ENCODE peak calls at places on chromosomes 11 and 22, in six cellular contexts. One of them, this sample, is unnamed.

GRCh38 chr11:88348870-88349269 is 11.3 kb upstream of the CTSC start:
- DNase-seq in activated gamma-delta T cell treated with Interleukin-2 at 50 U/mL for 16 hours: no peak
- DNase-seq in kidney: no peak
- DNase-seq in HCEC 1CT: peak; percentile 81
- DNase-seq in tibial artery: no peak
- DNase-seq in HEK293T: no peak
- DNase-seq in this sample: no peak

GRCh38 chr11:8041576-8041975 is 39.4 kb upstream of the TUB start:
- DNase-seq in activated gamma-delta T cell treated with Interleukin-2 at 50 U/mL for 16 hours: no peak
- DNase-seq in HCEC 1CT: no peak
- DNase-seq in HEK293T: no peak
- DNase-seq in kidney: peak; percentile 12
- DNase-seq in tibial artery: no peak
- DNase-seq in this sample: no peak

GRCh38 chr22:19448076-19448607 is 631 bp upstream of the C22orf39 start:
- DNase-seq in activated gamma-delta T cell treated with Interleukin-2 at 50 U/mL for 16 hours: peak; percentile 8
- DNase-seq in kidney: no peak
- DNase-seq in HCEC 1CT: no peak
- DNase-seq in HEK293T: peak; percentile 83
- DNase-seq in tibial artery: no peak
- DNase-seq in this sample: peak; percentile 31

GRCh38 chr11:57761301-57762234 is at the start of gene CTNND1:
- DNase-seq in activated gamma-delta T cell treated with Interleukin-2 at 50 U/mL for 16 hours: no peak
- DNase-seq in HEK293T: peak; percentile 91
- DNase-seq in kidney: peak; percentile 92
- DNase-seq in HCEC 1CT: peak; percentile 98
- DNase-seq in tibial artery: peak; percentile 89
- DNase-seq in this sample: peak; percentile 96

GRCh38 chr11:46253258-46254134 is 24.0 kb upstream of the CREB3L1 start:
- DNase-seq in HEK293T: no peak
- DNase-seq in activated gamma-delta T cell treated with Interleukin-2 at 50 U/mL for 16 hours: no peak
- DNase-seq in HCEC 1CT: no peak
- DNase-seq in tibial artery: no peak
- DNase-seq in kidney: no peak
- DNase-seq in this sample: no peak

GRCh38 chr11:43830928-43831440 is 49.6 kb upstream of the ALKBH3 start:
- DNase-seq in kidney: no peak
- DNase-seq in HCEC 1CT: peak; percentile 100
- DNase-seq in HEK293T: no peak
- DNase-seq in tibial artery: peak; percentile 23
- DNase-seq in activated gamma-delta T cell treated with Interleukin-2 at 50 U/mL for 16 hours: peak; percentile 3
- DNase-seq in this sample: peak; percentile 100

GRCh38 chr11:33802414-33802950 is 28.2 kb upstream of the FBXO3 start:
- DNase-seq in HEK293T: peak; percentile 79
- DNase-seq in HCEC 1CT: peak; percentile 79
- DNase-seq in kidney: peak; percentile 83
- DNase-seq in activated gamma-delta T cell treated with Interleukin-2 at 50 U/mL for 16 hours: no peak
- DNase-seq in tibial artery: peak; percentile 36
- DNase-seq in this sample: peak; percentile 94

GRCh38 chr11:75152651-75153553 is 2.0 kb downstream of the SLCO2B1 start:
- DNase-seq in HCEC 1CT: no peak
- DNase-seq in tibial artery: no peak
- DNase-seq in HEK293T: no peak
- DNase-seq in kidney: no peak
- DNase-seq in activated gamma-delta T cell treated with Interleukin-2 at 50 U/mL for 16 hours: no peak
- DNase-seq in this sample: no peak

GRCh38 chr11:78961186-78961782 is 386.6 kb upstream of the NARS2 start:
- DNase-seq in kidney: no peak
- DNase-seq in HEK293T: no peak
- DNase-seq in tibial artery: no peak
- DNase-seq in activated gamma-delta T cell treated with Interleukin-2 at 50 U/mL for 16 hours: no peak
- DNase-seq in HCEC 1CT: no peak
- DNase-seq in this sample: peak; percentile 38

GRCh38 chr11:45204761-45205160 is 58.3 kb downstream of the PRDM11 start:
- DNase-seq in activated gamma-delta T cell treated with Interleukin-2 at 50 U/mL for 16 hours: no peak
- DNase-seq in HCEC 1CT: no peak
- DNase-seq in tibial artery: no peak
- DNase-seq in kidney: no peak
- DNase-seq in HEK293T: peak; percentile 20
- DNase-seq in this sample: no peak

GRCh38 chr11:91299980-91300379 is 924.6 kb upstream of the FAT3 start:
- DNase-seq in kidney: no peak
- DNase-seq in HCEC 1CT: peak; percentile 58
- DNase-seq in tibial artery: no peak
- DNase-seq in HEK293T: no peak
- DNase-seq in activated gamma-delta T cell treated with Interleukin-2 at 50 U/mL for 16 hours: no peak
- DNase-seq in this sample: peak; percentile 73

GRCh38 chr11:2445107-2445947 is 519 bp downstream of the KCNQ1 start:
- DNase-seq in tibial artery: no peak
- DNase-seq in kidney: peak; percentile 73
- DNase-seq in HCEC 1CT: no peak
- DNase-seq in activated gamma-delta T cell treated with Interleukin-2 at 50 U/mL for 16 hours: no peak
- DNase-seq in HEK293T: peak; percentile 26
- DNase-seq in this sample: no peak

GRCh38 chr22:17172172-17172833 is 13.2 kb upstream of the HDHD5 start:
- DNase-seq in tibial artery: no peak
- DNase-seq in HCEC 1CT: no peak
- DNase-seq in activated gamma-delta T cell treated with Interleukin-2 at 50 U/mL for 16 hours: no peak
- DNase-seq in HEK293T: no peak
- DNase-seq in kidney: no peak
- DNase-seq in this sample: no peak

GRCh38 chr11:29781268-29781667 is 235.6 kb downstream of the KCNA4 start:
- DNase-seq in tibial artery: no peak
- DNase-seq in HEK293T: no peak
- DNase-seq in activated gamma-delta T cell treated with Interleukin-2 at 50 U/mL for 16 hours: no peak
- DNase-seq in HCEC 1CT: no peak
- DNase-seq in kidney: no peak
- DNase-seq in this sample: no peak

GRCh38 chr11:65381721-65382035 is 768 bp downstream of the SLC25A45 start:
- DNase-seq in HCEC 1CT: peak; percentile 39
- DNase-seq in activated gamma-delta T cell treated with Interleukin-2 at 50 U/mL for 16 hours: no peak
- DNase-seq in kidney: no peak
- DNase-seq in HEK293T: peak; percentile 21
- DNase-seq in tibial artery: peak; percentile 52
- DNase-seq in this sample: no peak

GRCh38 chr11:78567209-78567608 is 7.5 kb downstream of the NARS2 start:
- DNase-seq in kidney: no peak
- DNase-seq in activated gamma-delta T cell treated with Interleukin-2 at 50 U/mL for 16 hours: no peak
- DNase-seq in HEK293T: no peak
- DNase-seq in tibial artery: no peak
- DNase-seq in HCEC 1CT: peak; percentile 18
- DNase-seq in this sample: peak; percentile 61

GRCh38 chr11:73982595-73982989 is at the start of gene UCP2:
- DNase-seq in tibial artery: peak; percentile 81
- DNase-seq in kidney: peak; percentile 95
- DNase-seq in HEK293T: peak; percentile 88
- DNase-seq in activated gamma-delta T cell treated with Interleukin-2 at 50 U/mL for 16 hours: peak; percentile 77
- DNase-seq in HCEC 1CT: peak; percentile 77
- DNase-seq in this sample: no peak

GRCh38 chr11:97974798-97975498 is 1045.8 kb upstream of the CNTN5 start:
- DNase-seq in HEK293T: no peak
- DNase-seq in kidney: no peak
- DNase-seq in tibial artery: no peak
- DNase-seq in HCEC 1CT: no peak
- DNase-seq in activated gamma-delta T cell treated with Interleukin-2 at 50 U/mL for 16 hours: no peak
- DNase-seq in this sample: no peak

GRCh38 chr11:94183886-94184264 is 55.2 kb downstream of the PANX1 start:
- DNase-seq in activated gamma-delta T cell treated with Interleukin-2 at 50 U/mL for 16 hours: peak; percentile 7
- DNase-seq in HEK293T: peak; percentile 77
- DNase-seq in kidney: peak; percentile 85
- DNase-seq in tibial artery: peak; percentile 31
- DNase-seq in HCEC 1CT: peak; percentile 6
- DNase-seq in this sample: peak; percentile 45

GRCh38 chr22:48591286-48592065 is 1236.2 kb downstream of the BRD1 start:
- DNase-seq in HEK293T: no peak
- DNase-seq in kidney: peak; percentile 65
- DNase-seq in activated gamma-delta T cell treated with Interleukin-2 at 50 U/mL for 16 hours: no peak
- DNase-seq in tibial artery: no peak
- DNase-seq in HCEC 1CT: no peak
- DNase-seq in this sample: no peak

GRCh38 chr22:43777204-43777671 is 34.9 kb downstream of the EFCAB6 start:
- DNase-seq in tibial artery: no peak
- DNase-seq in kidney: no peak
- DNase-seq in HCEC 1CT: peak; percentile 32
- DNase-seq in activated gamma-delta T cell treated with Interleukin-2 at 50 U/mL for 16 hours: no peak
- DNase-seq in HEK293T: no peak
- DNase-seq in this sample: peak; percentile 36

GRCh38 chr11:69142894-69143293 is 12.8 kb upstream of the SMIM38 start:
- DNase-seq in activated gamma-delta T cell treated with Interleukin-2 at 50 U/mL for 16 hours: no peak
- DNase-seq in kidney: no peak
- DNase-seq in tibial artery: no peak
- DNase-seq in HEK293T: no peak
- DNase-seq in HCEC 1CT: no peak
- DNase-seq in this sample: no peak

GRCh38 chr11:17121981-17122380 is 44.5 kb upstream of the RPS13 start:
- DNase-seq in HEK293T: no peak
- DNase-seq in HCEC 1CT: no peak
- DNase-seq in tibial artery: no peak
- DNase-seq in activated gamma-delta T cell treated with Interleukin-2 at 50 U/mL for 16 hours: no peak
- DNase-seq in kidney: no peak
- DNase-seq in this sample: no peak

GRCh38 chr11:18365736-18366135 is 28.6 kb upstream of the LDHA start:
- DNase-seq in HEK293T: no peak
- DNase-seq in kidney: no peak
- DNase-seq in HCEC 1CT: no peak
- DNase-seq in tibial artery: no peak
- DNase-seq in activated gamma-delta T cell treated with Interleukin-2 at 50 U/mL for 16 hours: no peak
- DNase-seq in this sample: no peak

GRCh38 chr22:31490496-31490925 is 869 bp upstream of the EIF4ENIF1 start:
- DNase-seq in HCEC 1CT: peak; percentile 75
- DNase-seq in activated gamma-delta T cell treated with Interleukin-2 at 50 U/mL for 16 hours: peak; percentile 50
- DNase-seq in HEK293T: peak; percentile 60
- DNase-seq in kidney: no peak
- DNase-seq in tibial artery: peak; percentile 49
- DNase-seq in this sample: peak; percentile 71

GRCh38 chr11:114179234-114179941 is 116.8 kb upstream of the NNMT start:
- DNase-seq in activated gamma-delta T cell treated with Interleukin-2 at 50 U/mL for 16 hours: no peak
- DNase-seq in HCEC 1CT: peak; percentile 92
- DNase-seq in tibial artery: peak; percentile 96
- DNase-seq in kidney: peak; percentile 94
- DNase-seq in HEK293T: no peak
- DNase-seq in this sample: no peak

GRCh38 chr11:83676061-83676460 is 389.9 kb upstream of the CCDC90B start:
- DNase-seq in HCEC 1CT: no peak
- DNase-seq in activated gamma-delta T cell treated with Interleukin-2 at 50 U/mL for 16 hours: no peak
- DNase-seq in tibial artery: no peak
- DNase-seq in kidney: no peak
- DNase-seq in HEK293T: no peak
- DNase-seq in this sample: no peak

GRCh38 chr11:77377734-77378133 is 76.2 kb upstream of the GDPD4 start:
- DNase-seq in tibial artery: no peak
- DNase-seq in activated gamma-delta T cell treated with Interleukin-2 at 50 U/mL for 16 hours: no peak
- DNase-seq in HCEC 1CT: no peak
- DNase-seq in kidney: no peak
- DNase-seq in HEK293T: no peak
- DNase-seq in this sample: peak; percentile 79

GRCh38 chr11:2759228-2760195 is 59.7 kb upstream of the KCNQ1OT1 start:
- DNase-seq in kidney: peak; percentile 84
- DNase-seq in HEK293T: no peak
- DNase-seq in tibial artery: peak; percentile 10
- DNase-seq in activated gamma-delta T cell treated with Interleukin-2 at 50 U/mL for 16 hours: no peak
- DNase-seq in HCEC 1CT: no peak
- DNase-seq in this sample: no peak

GRCh38 chr11:19597194-19597593 is 115.4 kb upstream of the NAV2 start:
- DNase-seq in HEK293T: no peak
- DNase-seq in activated gamma-delta T cell treated with Interleukin-2 at 50 U/mL for 16 hours: no peak
- DNase-seq in kidney: no peak
- DNase-seq in HCEC 1CT: peak; percentile 59
- DNase-seq in tibial artery: no peak
- DNase-seq in this sample: no peak

GRCh38 chr11:24348908-24349307 is 147.9 kb upstream of the LUZP2 start:
- DNase-seq in HEK293T: no peak
- DNase-seq in kidney: no peak
- DNase-seq in tibial artery: no peak
- DNase-seq in activated gamma-delta T cell treated with Interleukin-2 at 50 U/mL for 16 hours: no peak
- DNase-seq in HCEC 1CT: no peak
- DNase-seq in this sample: no peak

GRCh38 chr11:70595452-70595851 is 197.1 kb downstream of the CTTN start:
- DNase-seq in kidney: peak; percentile 38
- DNase-seq in tibial artery: no peak
- DNase-seq in activated gamma-delta T cell treated with Interleukin-2 at 50 U/mL for 16 hours: no peak
- DNase-seq in HEK293T: no peak
- DNase-seq in HCEC 1CT: no peak
- DNase-seq in this sample: peak; percentile 8

This sample was measured in HT1080.